ENCODE peak calls at places on chromosomes 1 and 21, in six cellular contexts. Y is IMR-90, Q is thyroid gland, T is fibroblast of mammary gland, S is cardiac fibroblast, E is HFF-Myc. I is an unnamed sample.

GRCh38 chr1:180278791-180279432 is 48.8 kb downstream of the LHX4 start:
- DNase-seq in E (no peak), Q (no peak), T (no peak), Y (peak; percentile 15), S (no peak), I (no peak)

GRCh38 chr21:43864313-43864805 is 664 bp upstream of the AGPAT3 start:
- DNase-seq in T (peak; percentile 10), Q (peak; percentile 81), S (peak; percentile 31), Y (peak; percentile 16), E (no peak), I (no peak)

GRCh38 chr1:5915587-5916571 is 76.3 kb downstream of the NPHP4 start:
- DNase-seq in Y (peak; percentile 65), T (peak; percentile 57), S (peak; percentile 66), E (peak; percentile 25), Q (peak; percentile 43), I (peak; percentile 72)

GRCh38 chr1:164559342-164560070 is 522 bp downstream of the PBX1 start:
- DNase-seq in S (peak; percentile 43), Y (no peak), T (no peak), Q (peak; percentile 37), E (no peak), I (peak; percentile 54)

GRCh38 chr1:201715801-201716741 is 112.9 kb upstream of the IPO9 start:
- DNase-seq in T (no peak), S (no peak), Y (no peak), E (no peak), Q (no peak), I (no peak)

GRCh38 chr1:98661544-98662353 is at the start of gene SNX7:
- DNase-seq in Y (peak; percentile 69), Q (peak; percentile 88), S (peak; percentile 88), T (peak; percentile 59), E (no peak), I (peak; percentile 79)

GRCh38 chr21:36767096-36767495 is 68.2 kb downstream of the SIM2 start:
- DNase-seq in Q (no peak), E (no peak), S (no peak), T (no peak), Y (no peak), I (no peak)

GRCh38 chr1:18182518-18183160 is 75.0 kb downstream of the IGSF21 start:
- DNase-seq in E (no peak), Q (no peak), Y (no peak), S (no peak), T (peak; percentile 17), I (no peak)

GRCh38 chr1:209787551-209787950 is 3.2 kb upstream of the C1orf74 start:
- DNase-seq in T (no peak), Q (peak; percentile 80), S (peak; percentile 59), Y (peak; percentile 41), E (no peak), I (no peak)

GRCh38 chr1:160534823-160535605 is 12.0 kb upstream of the SLAMF6 start:
- DNase-seq in Q (no peak), S (no peak), T (no peak), Y (no peak), E (no peak), I (no peak)

GRCh38 chr1:1627842-1628655 is 3.9 kb upstream of the MMP23B start:
- DNase-seq in T (no peak), E (no peak), Y (no peak), Q (no peak), S (no peak), I (no peak)

GRCh38 chr1:58576727-58577675 is at the start of gene TACSTD2:
- DNase-seq in E (no peak), S (no peak), T (no peak), Q (peak; percentile 73), Y (no peak), I (no peak)

GRCh38 chr1:199170711-199171110 is 531.9 kb downstream of the PTPRC start:
- DNase-seq in Y (peak; percentile 51), S (no peak), T (no peak), Q (no peak), E (no peak), I (no peak)

GRCh38 chr1:93322349-93322748 is 23.4 kb upstream of the DR1 start:
- DNase-seq in Q (no peak), E (no peak), Y (no peak), T (no peak), S (no peak), I (no peak)

GRCh38 chr1:60073605-60074278 is at the start of gene C1orf87:
- DNase-seq in Q (no peak), S (no peak), E (no peak), Y (no peak), T (no peak), I (no peak)

GRCh38 chr1:157595356-157595755 is 2.5 kb downstream of the FCRL4 start:
- DNase-seq in S (no peak), Y (no peak), T (no peak), E (no peak), Q (no peak), I (no peak)

GRCh38 chr1:65741993-65742392 is 50.7 kb upstream of the PDE4B start:
- DNase-seq in S (no peak), E (no peak), Y (no peak), Q (no peak), T (no peak), I (no peak)

GRCh38 chr1:158330390-158330789 is 941 bp downstream of the CD1B start:
- DNase-seq in E (no peak), Y (no peak), T (no peak), S (no peak), Q (no peak), I (no peak)

GRCh38 chr1:201565024-201565730 is 26.2 kb downstream of the NAV1 start:
- DNase-seq in Q (no peak), S (no peak), T (no peak), E (no peak), Y (no peak), I (no peak)

GRCh38 chr1:96253281-96254035 is 468.1 kb upstream of the PTBP2 start:
- DNase-seq in E (no peak), Q (no peak), Y (peak; percentile 9), S (peak; percentile 14), T (peak; percentile 83), I (no peak)

GRCh38 chr1:50418600-50419109 is 4.6 kb downstream of the DMRTA2 start:
- DNase-seq in Y (no peak), Q (peak; percentile 22), S (no peak), T (no peak), E (no peak), I (no peak)

GRCh38 chr1:44926311-44926781 is 60.0 kb downstream of the EIF2B3 start:
- DNase-seq in S (peak; percentile 16), E (no peak), Y (peak; percentile 66), Q (no peak), T (peak; percentile 78), I (peak; percentile 67)

GRCh38 chr1:44929556-44929955 is 56.8 kb downstream of the EIF2B3 start:
- DNase-seq in Q (no peak), S (no peak), E (no peak), T (peak; percentile 21), Y (no peak), I (peak; percentile 7)

GRCh38 chr1:44919387-44919786 is 67.0 kb downstream of the EIF2B3 start:
- DNase-seq in S (no peak), E (no peak), T (peak; percentile 35), Y (no peak), Q (no peak), I (no peak)

GRCh38 chr1:44924835-44925464 is 61.4 kb downstream of the EIF2B3 start:
- DNase-seq in S (peak; percentile 78), E (peak; percentile 52), T (peak; percentile 89), Q (no peak), Y (peak; percentile 95), I (peak; percentile 95)
- TF ChIP-seq CTCF in S (peak; percentile 60), E (peak; percentile 45), T (peak; percentile 48), Q (peak; percentile 41), Y (peak; percentile 57), I (peak; percentile 62)

DNA sequence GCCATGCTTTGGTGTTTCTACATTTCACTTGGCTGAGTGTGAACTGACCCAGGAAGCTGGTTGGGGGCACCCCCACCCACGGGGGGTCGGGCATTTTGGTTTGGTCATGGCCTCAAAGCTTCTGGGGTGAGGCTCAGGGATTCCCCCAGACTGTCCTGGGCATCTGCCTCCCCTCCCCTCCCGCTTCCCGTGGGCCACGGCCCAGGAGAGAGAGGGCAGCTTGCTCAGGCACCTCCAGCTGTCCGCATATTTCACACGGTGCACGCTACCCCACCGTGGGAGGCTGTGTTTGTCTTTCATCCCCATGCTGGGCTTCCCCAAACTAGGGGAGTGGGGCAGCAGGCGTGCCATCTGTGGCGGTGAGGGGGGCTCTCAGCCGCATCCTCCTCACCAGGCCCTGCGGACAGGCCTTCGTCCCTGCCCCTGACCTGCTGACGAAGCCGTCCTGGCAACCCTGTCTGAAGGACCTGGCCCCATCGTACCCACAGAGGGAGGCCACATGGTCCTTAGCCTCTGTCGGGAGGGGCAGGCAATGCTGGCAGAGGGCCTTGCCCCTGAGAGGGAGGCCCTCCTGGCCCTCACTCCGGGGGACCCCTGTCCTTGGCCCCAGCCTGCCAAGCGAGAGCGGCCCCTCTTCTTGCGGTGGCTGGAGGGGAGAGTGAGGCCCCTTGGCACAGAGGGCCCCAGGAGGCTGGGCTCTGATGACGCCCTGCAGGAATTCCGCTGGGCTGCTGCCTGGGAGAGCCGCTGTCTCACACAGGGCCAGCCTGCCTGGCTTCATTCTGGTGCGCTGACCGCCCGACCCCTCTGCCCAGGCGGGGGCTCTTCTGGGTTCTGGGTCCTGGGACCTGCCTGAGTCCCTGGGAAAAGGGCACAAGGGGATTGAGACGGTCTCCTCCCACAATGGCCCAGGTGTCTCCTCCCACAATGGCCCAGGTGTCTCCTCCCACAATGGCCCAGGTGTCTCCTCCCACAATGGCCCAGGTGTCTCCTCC is 22.1 kb downstream of the TP73 start:
- DNase-seq in T (no peak), S (no peak), Y (no peak), E (no peak), Q (peak; percentile 33), I (no peak)
- H3K4me3 ChIP-seq in T (no peak overlapping the region), S (no peak overlapping the region), Y (no peak overlapping the region), E (no peak overlapping the region), Q (no peak overlapping the region), I (no peak overlapping the region)

DNA sequence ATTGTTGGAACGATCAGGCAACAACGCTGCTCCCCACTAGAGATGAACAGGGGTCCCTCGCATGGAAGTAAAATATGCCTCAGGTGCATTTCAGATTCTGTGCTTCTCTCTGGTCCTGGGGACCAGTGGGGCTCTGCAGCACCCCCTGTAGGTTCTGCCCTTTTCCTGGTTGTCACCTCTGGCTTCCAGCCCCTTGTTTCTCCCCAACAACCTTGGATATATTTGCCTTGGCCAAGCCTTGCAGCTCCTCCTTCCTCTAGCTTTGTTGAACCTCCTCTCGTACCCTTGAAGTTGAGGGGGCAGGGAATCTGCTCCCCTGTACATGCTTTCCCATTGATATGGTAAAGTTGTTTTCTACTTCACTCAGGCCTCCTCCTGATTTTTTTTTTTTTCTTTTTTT is 5.4 kb upstream of the RGSL1 start:
- DNase-seq in E (no peak), S (no peak), Q (no peak), T (no peak), Y (no peak), I (no peak)
- TF ChIP-seq CTCF in E (peak; percentile 13), S (peak; percentile 19), Q (no peak), T (peak; percentile 12), Y (no peak), I (no peak)

GRCh38 chr1:245770191-245770590 is 615.4 kb downstream of the KIF26B start:
- DNase-seq in Y (peak; percentile 30), Q (no peak), T (peak; percentile 17), S (no peak), E (no peak), I (no peak)

GRCh38 chr1:245771521-245772281 is 616.9 kb downstream of the KIF26B start:
- DNase-seq in E (peak; percentile 56), T (peak; percentile 99), Q (no peak), Y (peak; percentile 91), S (peak; percentile 93), I (peak; percentile 93)

GRCh38 chr1:245772325-245772724 is 617.5 kb downstream of the KIF26B start:
- DNase-seq in Q (no peak), T (no peak), S (no peak), Y (no peak), E (no peak), I (no peak)

GRCh38 chr1:245772739-245773138 is 618.0 kb downstream of the KIF26B start:
- DNase-seq in T (no peak), E (no peak), S (no peak), Y (no peak), Q (no peak), I (no peak)

GRCh38 chr1:245773344-245773743 is 618.6 kb downstream of the KIF26B start:
- DNase-seq in Q (no peak), S (no peak), T (no peak), E (no peak), Y (no peak), I (no peak)
- H3K4me3 ChIP-seq in Q (no peak overlapping the region), S (no peak overlapping the region), T (no peak overlapping the region), E (no peak overlapping the region), Y (no peak overlapping the region), I (no peak overlapping the region)

I was measured in astrocyte of the spinal cord.